ENCODE peak calls at places on chromosome 22, in four cellular contexts. M is adrenal gland; J is Peyer's patch; Z is CD8-positive, alpha-beta memory T cell. E is an unnamed sample.

GRCh38 chr22:44019846-44020245 is 4.3 kb upstream of the PARVB start:
- DNase-seq in M (no peak), J (no peak), Z (no peak), E (no peak)

GRCh38 chr22:44181912-44182590 is 1.3 kb downstream of the PARVG start:
- DNase-seq in M (no peak), J (no peak), Z (peak; percentile 55), E (no peak)

GRCh38 chr22:44957267-44957905 is 52.4 kb downstream of the PHF21B start:
- DNase-seq in M (no peak), J (no peak), Z (no peak), E (no peak)

GRCh38 chr22:44583076-44583760 is 85.2 kb upstream of the RTL6 start:
- DNase-seq in M (no peak), J (no peak), Z (peak; percentile 23), E (no peak)

GRCh38 chr22:50731811-50732624 is 6.0 kb upstream of the ACR start:
- DNase-seq in M (no peak), J (peak; percentile 68), Z (peak; percentile 73), E (peak; percentile 68)

GRCh38 chr22:45225732-45226560 is 14.7 kb downstream of the KIAA0930 start:
- DNase-seq in M (peak; percentile 77), J (peak; percentile 62), Z (no peak), E (no peak)

GRCh38 chr22:25357056-25357455 is 137.6 kb downstream of the CRYBB2 start:
- DNase-seq in M (no peak), J (peak; percentile 36), Z (no peak), E (no peak)

GRCh38 chr22:49789289-49790141 is 38.2 kb downstream of the BRD1 start:
- DNase-seq in M (peak; percentile 77), J (peak; percentile 63), Z (no peak), E (no peak)

GRCh38 chr22:49010901-49011300 is 816.8 kb downstream of the BRD1 start:
- DNase-seq in M (peak; percentile 33), J (no peak), Z (no peak), E (no peak)

GRCh38 chr22:37480387-37481346 is 5.5 kb downstream of the MFNG start:
- DNase-seq in M (no peak), J (no peak), Z (no peak), E (no peak)

GRCh38 chr22:37479196-37479595 is 7.0 kb downstream of the MFNG start:
- DNase-seq in M (no peak), J (no peak), Z (no peak), E (no peak)

GRCh38 chr22:37473437-37473946 is 12.7 kb downstream of the MFNG start:
- DNase-seq in M (no peak), J (no peak), Z (no peak), E (no peak)

GRCh38 chr22:37474447-37475090 is 11.6 kb downstream of the MFNG start:
- DNase-seq in M (no peak), J (no peak), Z (no peak), E (no peak)

GRCh38 chr22:37476389-37477329 is 9.5 kb downstream of the MFNG start:
- DNase-seq in M (no peak), J (no peak), Z (no peak), E (no peak)
- H3K4me3 ChIP-seq in M (no peak overlapping the region), J (no peak overlapping the region), Z (no peak overlapping the region), E (no peak overlapping the region)

GRCh38 chr22:42630211-42630610 is 10.2 kb downstream of the ATP5MGL start:
- DNase-seq in M (no peak), J (no peak), Z (no peak), E (no peak)

GRCh38 chr22:42632096-42632495 is 8.3 kb downstream of the ATP5MGL start:
- DNase-seq in M (no peak), J (no peak), Z (no peak), E (no peak)

GRCh38 chr22:42633013-42633412 is 7.4 kb downstream of the ATP5MGL start:
- DNase-seq in M (no peak), J (no peak), Z (no peak), E (no peak)

GRCh38 chr22:42627981-42628380 is 12.4 kb downstream of the ATP5MGL start:
- DNase-seq in M (no peak), J (no peak), Z (no peak), E (no peak)

DNA sequence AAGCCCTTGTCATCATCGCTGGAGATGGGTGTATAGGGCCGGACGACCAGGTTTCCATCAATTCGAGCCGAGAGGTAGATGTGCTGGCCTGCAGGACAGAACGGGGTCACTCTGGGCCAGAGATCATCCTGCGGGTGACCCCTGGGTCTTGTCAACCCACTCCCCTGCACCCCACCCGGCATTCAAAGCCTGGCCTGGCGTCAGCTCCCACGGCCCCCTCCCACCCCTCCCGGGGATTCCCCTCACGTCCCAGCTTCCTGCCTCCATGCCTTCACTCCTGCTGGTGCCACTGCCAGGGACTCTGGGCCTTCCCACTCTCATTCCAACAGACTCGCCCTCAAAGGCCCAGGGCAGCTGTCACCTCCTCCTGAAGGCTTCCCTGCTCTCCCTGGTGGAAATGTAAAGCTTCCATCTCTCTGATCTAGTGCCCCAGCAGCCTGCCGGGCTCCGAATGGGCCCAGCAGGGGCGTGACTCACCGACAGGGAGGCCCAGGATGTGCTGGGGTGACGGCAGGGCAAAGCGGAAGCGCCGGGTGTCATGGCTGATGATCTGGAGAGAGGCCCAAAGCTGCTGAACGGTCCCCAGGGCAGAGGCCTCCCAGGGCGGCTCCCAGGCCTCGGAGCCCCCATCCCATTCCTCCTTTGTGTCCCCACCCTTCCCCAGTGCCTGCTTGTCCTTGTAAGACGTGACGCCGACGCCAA is 9.3 kb downstream of the ATP5MGL start:
- DNase-seq in M (no peak), J (no peak), Z (no peak), E (no peak)
- H3K36me3 ChIP-seq in M (peaks cover 90% of the 10 kb centered on the region), J (peaks cover 100% of the 10 kb centered on the region), Z (peaks cover 17% of the 10 kb centered on the region), E (no peaks in the 10 kb centered on the region)

DNA sequence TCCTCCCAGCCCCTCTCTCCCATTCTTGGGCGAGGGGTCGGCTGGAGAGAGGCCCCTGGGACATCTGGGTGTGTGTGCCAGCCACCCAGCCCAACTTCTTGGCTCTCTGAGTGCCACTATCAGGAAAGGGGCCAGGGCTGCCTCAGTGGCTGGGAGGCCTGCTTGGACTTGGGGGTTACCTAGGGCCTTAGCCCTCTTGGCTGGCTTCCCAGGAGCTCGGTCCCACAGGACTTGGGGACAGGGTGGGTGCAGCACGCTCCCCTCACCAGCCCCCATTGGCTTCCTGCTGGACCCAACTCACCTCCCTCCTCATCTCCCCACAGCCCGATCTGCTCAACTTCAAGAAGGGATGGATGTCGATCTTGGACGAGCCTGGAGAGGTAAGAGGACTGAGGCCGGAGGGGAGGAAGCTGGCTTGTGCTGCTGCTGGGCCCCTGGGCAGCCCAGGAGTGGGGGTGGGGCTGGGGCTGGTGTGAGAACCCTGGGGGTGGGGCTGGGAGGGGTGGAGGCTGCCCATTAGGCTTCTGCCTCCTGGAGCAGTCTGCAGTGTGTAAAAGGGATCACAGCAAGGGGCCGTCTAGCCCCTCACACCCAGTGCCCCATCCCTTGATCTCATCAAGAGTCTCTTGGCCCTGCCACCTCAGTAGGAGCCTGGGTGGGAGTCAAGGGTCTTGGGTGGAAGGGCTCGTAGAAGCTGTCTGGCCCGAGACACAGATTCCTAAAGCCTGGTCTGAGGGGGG is 54.8 kb downstream of the TRIOBP start:
- DNase-seq in M (no peak), J (no peak), Z (no peak), E (no peak)
- H3K27ac ChIP-seq in M (peak overlapping the region; percentile 73), J (peak overlapping the region; percentile 27), Z (no peak overlapping the region), E (no peak overlapping the region)

DNA sequence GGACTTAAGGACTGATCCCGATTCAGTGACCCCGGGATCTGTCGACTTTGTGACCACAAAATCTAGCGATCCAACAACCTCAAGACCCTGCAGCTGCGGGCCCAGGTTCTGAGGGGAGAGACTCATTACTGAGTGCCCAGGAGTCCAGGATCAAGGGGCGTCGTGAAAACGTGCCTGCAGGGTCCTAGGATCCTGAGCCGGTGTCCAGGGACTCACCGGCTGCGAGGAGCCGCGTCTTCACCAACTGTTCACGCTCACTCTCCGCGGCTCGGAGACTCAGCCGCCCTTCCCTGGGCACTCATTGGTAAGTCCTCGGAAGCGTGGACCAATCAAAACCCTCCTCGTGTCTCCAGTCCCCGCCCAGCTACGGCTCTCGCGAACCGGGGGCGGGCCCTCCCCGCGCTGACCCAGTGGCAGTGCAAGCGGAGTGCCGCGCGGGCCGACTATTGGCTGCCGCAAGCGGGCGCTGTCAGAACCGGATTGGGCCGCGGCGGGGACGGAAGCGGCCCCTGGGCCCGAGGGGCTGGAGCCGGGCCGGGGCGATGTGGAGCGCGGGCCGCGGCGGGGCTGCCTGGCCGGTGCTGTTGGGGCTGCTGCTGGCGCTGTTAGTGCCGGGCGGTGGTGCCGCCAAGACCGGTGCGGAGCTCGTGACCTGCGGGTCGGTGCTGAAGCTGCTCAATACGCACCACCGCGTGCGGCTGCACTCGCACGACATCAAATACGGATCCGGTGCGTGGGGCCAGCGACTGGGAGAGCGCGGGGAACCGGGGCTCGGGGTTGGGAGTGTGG is at the start of gene SDF2L1:
- DNase-seq in M (peak; percentile 99), J (peak; percentile 99), Z (peak; percentile 98), E (peak; percentile 99)
- H3K4me3 ChIP-seq in M (peak within 1 kb of the TSS; percentile 58), J (peak within 1 kb of the TSS; percentile 82), Z (peak within 1 kb of the TSS; percentile 86), E (peak within 1 kb of the TSS; percentile 78)

DNA sequence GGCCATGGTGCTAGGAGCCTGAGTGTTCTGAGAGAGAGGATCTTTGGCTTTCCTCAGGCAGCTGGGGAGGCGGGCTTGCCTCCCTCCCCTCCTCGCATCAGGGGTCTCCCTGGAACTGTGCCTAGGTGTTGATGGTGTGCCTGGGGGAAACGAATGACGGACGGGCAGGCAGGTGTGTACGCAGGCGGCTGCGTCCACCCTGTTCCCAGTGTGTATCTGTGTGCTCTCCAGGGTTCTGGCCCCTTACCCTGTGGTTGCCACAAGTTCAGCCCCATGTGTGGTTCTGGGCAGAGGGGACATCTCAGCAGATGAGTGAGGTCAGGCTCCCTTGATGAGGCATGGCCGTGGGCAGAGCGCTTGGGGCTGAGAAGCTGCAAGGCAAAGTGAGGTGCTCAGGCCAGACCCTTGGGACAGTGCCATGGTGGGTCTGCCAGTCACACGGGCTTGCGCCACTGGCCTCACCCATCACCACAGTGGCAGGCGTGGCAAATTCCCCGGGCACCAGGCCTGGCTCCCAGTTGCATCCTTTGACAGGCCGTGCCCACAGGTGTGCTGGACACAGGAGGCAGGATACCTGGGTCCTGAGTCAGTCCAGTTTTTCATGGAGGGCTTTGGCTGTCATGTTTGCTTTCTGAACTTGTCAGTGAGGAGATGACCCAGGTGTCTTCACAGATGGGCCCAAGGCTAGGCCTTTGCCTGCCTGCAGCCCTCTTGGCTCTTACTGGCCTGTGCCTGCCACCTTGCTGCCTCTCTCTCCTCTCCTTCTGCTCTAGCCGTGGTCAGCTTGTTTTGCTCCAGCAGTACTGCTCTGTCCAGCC is 27.3 kb downstream of the GNAZ start:
- DNase-seq in M (no peak), J (no peak), Z (no peak), E (no peak)
- H3K36me3 ChIP-seq in M (no peaks in the 10 kb centered on the region), J (no peaks in the 10 kb centered on the region), Z (no peaks in the 10 kb centered on the region), E (no peaks in the 10 kb centered on the region)

GRCh38 chr22:19520007-19520406 is 4.2 kb downstream of the CLDN5 start:
- DNase-seq in M (no peak), J (peak; percentile 43), Z (no peak), E (no peak)
- H3K27ac ChIP-seq in M (no peak overlapping the region), J (no peak overlapping the region), Z (no peak overlapping the region), E (no peak overlapping the region)